ENCODE peak calls at places on chromosomes 6 and 20, in ten cellular contexts. B, E, R, D, Y, K, N, I, Z and U are unnamed samples.
A peak's percentile ranks its signal among the peaks of the same experiment; 100 is the strongest.

GRCh38 chr6:13711384-13711725 is 280 bp downstream of the RANBP9 start:
- DNase-seq in B (no peak), E (no peak), R (no peak), D (no peak), Y (no peak), K (no peak), N (no peak), I (no peak), Z (no peak), U (no peak)

GRCh38 chr6:43038727-43039126 is 14.9 kb downstream of the CUL7 start:
- DNase-seq in B (no peak), E (no peak), R (no peak), D (no peak), Y (no peak), K (no peak), N (no peak), I (no peak), Z (no peak), U (no peak)

GRCh38 chr20:32580970-32581838 is 3.9 kb downstream of the NOL4L start:
- DNase-seq in B (no peak), E (no peak), R (peak; percentile 12), D (no peak), Y (peak; percentile 68), K (no peak), N (no peak), I (no peak), Z (no peak), U (no peak)

GRCh38 chr6:106894978-106895702 is 79.4 kb downstream of the CD24 start:
- DNase-seq in B (peak; percentile 4), E (no peak), R (no peak), D (no peak), Y (peak; percentile 46), K (no peak), N (peak; percentile 7), I (peak; percentile 78), Z (no peak), U (no peak)

GRCh38 chr6:82017316-82017715 is 230.2 kb downstream of the IBTK start:
- DNase-seq in B (peak; percentile 90), E (peak; percentile 80), R (peak; percentile 37), D (no peak), Y (peak; percentile 85), K (no peak), N (peak; percentile 89), I (peak; percentile 95), Z (no peak), U (no peak)

GRCh38 chr6:44735631-44735963 is 348.1 kb downstream of the CDC5L start:
- DNase-seq in B (peak; percentile 63), E (peak; percentile 45), R (no peak), D (no peak), Y (no peak), K (no peak), N (peak; percentile 15), I (peak; percentile 93), Z (peak; percentile 62), U (peak; percentile 54)

GRCh38 chr20:34771680-34772081 is 53.8 kb downstream of the NCOA6 start:
- DNase-seq in B (peak; percentile 71), E (no peak), R (no peak), D (no peak), Y (no peak), K (no peak), N (peak; percentile 31), I (peak; percentile 4), Z (no peak), U (no peak)

GRCh38 chr6:117328005-117328389 is 62.6 kb downstream of the VGLL2 start:
- DNase-seq in B (no peak), E (no peak), R (no peak), D (no peak), Y (no peak), K (no peak), N (no peak), I (no peak), Z (no peak), U (no peak)

GRCh38 chr6:33728438-33728837 is 16.9 kb upstream of the UQCC2 start:
- DNase-seq in B (no peak), E (no peak), R (peak; percentile 50), D (no peak), Y (no peak), K (no peak), N (no peak), I (no peak), Z (no peak), U (no peak)

GRCh38 chr20:13284830-13285229 is 63.8 kb downstream of the ISM1 start:
- DNase-seq in B (no peak), E (no peak), R (no peak), D (no peak), Y (no peak), K (no peak), N (no peak), I (peak; percentile 57), Z (no peak), U (no peak)

GRCh38 chr6:111033628-111034289 is 51.9 kb downstream of the RPF2 start:
- DNase-seq in B (no peak), E (no peak), R (no peak), D (no peak), Y (no peak), K (no peak), N (no peak), I (no peak), Z (no peak), U (no peak)

GRCh38 chr6:125857846-125858245 is 67.1 kb downstream of the NCOA7 start:
- DNase-seq in B (no peak), E (no peak), R (no peak), D (no peak), Y (no peak), K (no peak), N (no peak), I (no peak), Z (no peak), U (no peak)

GRCh38 chr6:22020299-22020998 is 276.4 kb downstream of the PRL start:
- DNase-seq in B (no peak), E (no peak), R (no peak), D (no peak), Y (no peak), K (no peak), N (no peak), I (no peak), Z (no peak), U (no peak)

GRCh38 chr20:43583982-43584432 is 6.7 kb upstream of the IFT52 start:
- DNase-seq in B (peak; percentile 100), E (peak; percentile 52), R (peak; percentile 43), D (peak; percentile 24), Y (peak; percentile 83), K (no peak), N (peak; percentile 99), I (peak; percentile 92), Z (no peak), U (no peak)

GRCh38 chr6:42259841-42260395 is 42.3 kb upstream of the MRPS10 start:
- DNase-seq in B (no peak), E (no peak), R (no peak), D (no peak), Y (no peak), K (no peak), N (no peak), I (no peak), Z (no peak), U (no peak)

GRCh38 chr20:41171736-41172295 is 34.5 kb downstream of the PLCG1 start:
- DNase-seq in B (no peak), E (no peak), R (no peak), D (peak; percentile 4), Y (no peak), K (no peak), N (no peak), I (no peak), Z (no peak), U (no peak)

GRCh38 chr6:31299947-31300346 is 28.1 kb upstream of the HLA-C start:
- DNase-seq in B (no peak), E (no peak), R (no peak), D (no peak), Y (no peak), K (no peak), N (no peak), I (no peak), Z (no peak), U (no peak)
- TF ChIP-seq CTCF in B (no peak), E (no peak), R (no peak), D (no peak), Y (no peak), K (no peak), N (no peak), I (no peak), Z (no peak), U (no peak)

DNA sequence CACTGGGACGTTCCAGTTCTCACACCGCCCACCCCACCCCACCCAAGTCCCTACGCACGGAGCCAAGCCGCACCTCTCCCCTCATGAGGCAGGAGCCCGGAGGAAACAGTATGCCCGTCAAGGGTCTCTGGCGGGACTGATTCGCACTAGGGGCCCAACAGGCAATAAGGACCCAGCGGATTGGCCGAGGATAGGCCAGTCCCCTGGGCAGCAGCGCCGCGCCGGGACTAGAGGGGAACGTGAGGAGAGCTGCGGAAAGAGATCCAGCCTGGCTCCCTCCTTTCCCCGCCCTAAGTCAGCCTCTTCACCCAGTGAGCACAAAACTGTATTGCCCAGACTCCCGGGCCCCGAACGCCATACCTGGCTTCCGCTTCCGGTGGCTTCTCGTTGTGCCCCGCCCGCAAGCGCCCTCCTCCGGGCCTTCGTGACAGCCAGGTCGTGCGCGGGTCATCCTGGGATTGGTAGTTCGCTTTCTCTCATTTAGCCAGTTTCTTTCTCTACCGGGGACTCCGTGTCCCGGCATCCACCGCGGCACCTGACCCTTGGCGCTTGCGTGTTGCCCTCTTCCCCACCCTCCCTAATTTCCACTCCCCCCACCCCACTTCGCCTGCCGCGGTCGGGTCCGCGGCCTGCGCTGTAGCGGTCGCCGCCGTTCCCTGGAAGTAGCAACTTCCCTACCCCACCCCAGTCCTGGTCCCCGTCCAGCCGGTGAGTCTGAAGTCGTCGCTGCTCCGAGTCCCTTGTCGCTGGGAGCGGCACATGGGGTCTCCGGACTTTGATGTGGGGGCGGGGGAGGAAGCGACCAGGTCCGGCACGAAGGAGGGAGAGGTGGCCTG is at the start of gene CSNK2B:
- DNase-seq in B (peak; percentile 98), E (peak; percentile 96), R (peak; percentile 99), D (peak; percentile 99), Y (peak; percentile 98), K (peak; percentile 97), N (peak; percentile 97), I (peak; percentile 98), Z (peak; percentile 95), U (peak; percentile 97)
- TF ChIP-seq CTCF in B (peak; percentile 5), E (no peak), R (no peak), D (no peak), Y (no peak), K (no peak), N (no peak), I (no peak), Z (no peak), U (no peak)

GRCh38 chr6:161618816-161619454 is 345.1 kb upstream of the AGPAT4 start:
- DNase-seq in B (peak; percentile 63), E (peak; percentile 48), R (peak; percentile 17), D (no peak), Y (peak; percentile 59), K (no peak), N (peak; percentile 51), I (peak; percentile 35), Z (no peak), U (no peak)
- TF ChIP-seq CTCF in B (peak; percentile 66), E (peak; percentile 57), R (no peak), D (no peak), Y (peak; percentile 58), K (no peak), N (peak; percentile 49), I (peak; percentile 36), Z (no peak), U (no peak)

DNA sequence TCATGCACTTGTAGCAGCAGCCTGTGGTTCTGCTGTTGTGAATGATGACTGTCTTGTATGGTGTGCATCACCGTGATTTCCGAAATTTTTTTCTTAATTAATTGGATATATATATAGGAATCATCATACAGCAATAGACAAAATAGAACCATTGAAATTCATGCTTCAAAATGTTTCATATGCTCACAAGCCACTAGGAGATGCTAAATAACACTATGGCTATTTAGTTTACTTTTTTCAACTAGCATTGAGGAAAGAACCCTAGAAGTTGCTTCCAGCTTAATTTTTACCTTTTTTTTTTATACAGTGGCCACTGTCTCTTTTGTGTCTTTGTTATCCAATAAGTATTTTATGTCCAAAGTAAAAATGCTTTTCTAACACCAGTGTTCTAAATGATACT is 485.4 kb downstream of the CDKAL1 start:
- DNase-seq in B (peak; percentile 48), E (no peak), R (no peak), D (no peak), Y (no peak), K (no peak), N (peak; percentile 50), I (no peak), Z (no peak), U (no peak)
- TF ChIP-seq CTCF in B (peak; percentile 55), E (peak; percentile 8), R (no peak), D (no peak), Y (peak; percentile 41), K (peak; percentile 3), N (peak; percentile 21), I (no peak), Z (no peak), U (no peak)